ENCODE peak calls at places on chromosomes 3 and 15, in five cellular contexts. K is ovary, D is lung, Q is stomach, F is AG04450. Y is an unnamed sample.

GRCh38 chr3:96991812-96992211 is 177.4 kb downstream of the EPHA6 start:
- DNase-seq in K (peak; percentile 26), D (no peak), Q (no peak), F (no peak), Y (no peak)

GRCh38 chr3:9690451-9691450 is 12.9 kb upstream of the CPNE9 start:
- DNase-seq in K (no peak), D (no peak), Q (no peak), F (no peak), Y (no peak)

GRCh38 chr15:33735637-33736247 is 232.6 kb upstream of the CHRM5 start:
- DNase-seq in K (no peak), D (no peak), Q (peak; percentile 28), F (no peak), Y (no peak)

GRCh38 chr15:58987036-58987435 is 427 bp upstream of the RNF111 start:
- DNase-seq in K (no peak), D (no peak), Q (no peak), F (no peak), Y (no peak)

GRCh38 chr3:16060945-16061344 is 113.5 kb upstream of the GALNT15 start:
- DNase-seq in K (peak; percentile 71), D (no peak), Q (no peak), F (peak; percentile 84), Y (peak; percentile 26)

GRCh38 chr3:99868438-99868723 is 50.7 kb downstream of the CMSS1 start:
- DNase-seq in K (no peak), D (no peak), Q (no peak), F (no peak), Y (no peak)

GRCh38 chr15:31510003-31510402 is 183.4 kb downstream of the KLF13 start:
- DNase-seq in K (no peak), D (peak; percentile 18), Q (no peak), F (no peak), Y (peak; percentile 7)

GRCh38 chr15:48754011-48754410 is 56.9 kb downstream of the CEP152 start:
- DNase-seq in K (no peak), D (no peak), Q (no peak), F (no peak), Y (no peak)

GRCh38 chr3:134315286-134316106 is 58.8 kb downstream of the AMOTL2 start:
- DNase-seq in K (peak; percentile 73), D (no peak), Q (no peak), F (no peak), Y (peak; percentile 42)

GRCh38 chr3:128813003-128813564 is 66.3 kb upstream of the ACAD9 start:
- DNase-seq in K (no peak), D (no peak), Q (no peak), F (no peak), Y (no peak)

GRCh38 chr3:113148307-113148703 is 63.1 kb upstream of the BOC start:
- DNase-seq in K (peak; percentile 43), D (no peak), Q (no peak), F (no peak), Y (peak; percentile 47)

GRCh38 chr15:60573936-60574335 is 95.0 kb upstream of the ICE2 start:
- DNase-seq in K (no peak), D (no peak), Q (no peak), F (no peak), Y (no peak)

GRCh38 chr3:179666030-179666429 is 13.2 kb downstream of the USP13 start:
- DNase-seq in K (no peak), D (no peak), Q (no peak), F (no peak), Y (no peak)

GRCh38 chr3:172629470-172629869 is 81.4 kb downstream of the NCEH1 start:
- DNase-seq in K (no peak), D (no peak), Q (no peak), F (no peak), Y (no peak)

GRCh38 chr3:149310796-149311534 is 22.5 kb downstream of the TM4SF18 start:
- DNase-seq in K (no peak), D (no peak), Q (no peak), F (no peak), Y (no peak)

GRCh38 chr15:73601449-73602425 is 31.5 kb downstream of the NPTN start:
- DNase-seq in K (peak; percentile 31), D (peak; percentile 36), Q (no peak), F (no peak), Y (peak; percentile 60)

GRCh38 chr3:57079221-57079831 is 18.9 kb downstream of the SPATA12 start:
- DNase-seq in K (peak; percentile 76), D (peak; percentile 30), Q (peak; percentile 53), F (no peak), Y (peak; percentile 65)

GRCh38 chr3:81910244-81910852 is 148.9 kb upstream of the GBE1 start:
- DNase-seq in K (no peak), D (no peak), Q (no peak), F (no peak), Y (peak; percentile 18)

GRCh38 chr3:71583569-71584215 is at the start of gene FOXP1:
- DNase-seq in K (peak; percentile 81), D (peak; percentile 75), Q (peak; percentile 78), F (no peak), Y (peak; percentile 87)

GRCh38 chr3:126285369-126285768 is 71.8 kb downstream of the KLF15 start:
- DNase-seq in K (no peak), D (no peak), Q (no peak), F (no peak), Y (no peak)

GRCh38 chr3:58422756-58423324 is 10.8 kb downstream of the PDHB start:
- DNase-seq in K (no peak), D (no peak), Q (no peak), F (no peak), Y (no peak)

GRCh38 chr15:91779960-91780359 is 73.5 kb upstream of the SLCO3A1 start:
- DNase-seq in K (no peak), D (no peak), Q (no peak), F (no peak), Y (no peak)

GRCh38 chr15:59321000-59321689 is 51.5 kb downstream of the MYO1E start:
- DNase-seq in K (no peak), D (no peak), Q (no peak), F (no peak), Y (no peak)

GRCh38 chr3:6491768-6492167 is 369.1 kb upstream of the GRM7 start:
- DNase-seq in K (no peak), D (no peak), Q (no peak), F (no peak), Y (no peak)

GRCh38 chr3:27165348-27165747 is 203.8 kb downstream of the NEK10 start:
- DNase-seq in K (no peak), D (no peak), Q (no peak), F (peak; percentile 11), Y (no peak)

GRCh38 chr15:83498801-83499200 is 51.7 kb downstream of the SH3GL3 start:
- DNase-seq in K (no peak), D (no peak), Q (no peak), F (no peak), Y (no peak)

GRCh38 chr15:101306341-101307047 is 11.4 kb upstream of the SNRPA1 start:
- DNase-seq in K (no peak), D (no peak), Q (no peak), F (no peak), Y (no peak)

GRCh38 chr3:127588675-127589577 is 1.6 kb downstream of the TPRA1 start:
- DNase-seq in K (no peak), D (no peak), Q (no peak), F (peak; percentile 11), Y (no peak)

GRCh38 chr3:16173696-16174355 is 654 bp upstream of the GALNT15 start:
- DNase-seq in K (no peak), D (no peak), Q (no peak), F (no peak), Y (no peak)

GRCh38 chr3:2511356-2511755 is 412.7 kb downstream of the CNTN4 start:
- DNase-seq in K (no peak), D (no peak), Q (no peak), F (no peak), Y (no peak)

GRCh38 chr15:71313806-71314205 is 198.5 kb downstream of the THSD4 start:
- DNase-seq in K (no peak), D (no peak), Q (no peak), F (no peak), Y (no peak)

DNA sequence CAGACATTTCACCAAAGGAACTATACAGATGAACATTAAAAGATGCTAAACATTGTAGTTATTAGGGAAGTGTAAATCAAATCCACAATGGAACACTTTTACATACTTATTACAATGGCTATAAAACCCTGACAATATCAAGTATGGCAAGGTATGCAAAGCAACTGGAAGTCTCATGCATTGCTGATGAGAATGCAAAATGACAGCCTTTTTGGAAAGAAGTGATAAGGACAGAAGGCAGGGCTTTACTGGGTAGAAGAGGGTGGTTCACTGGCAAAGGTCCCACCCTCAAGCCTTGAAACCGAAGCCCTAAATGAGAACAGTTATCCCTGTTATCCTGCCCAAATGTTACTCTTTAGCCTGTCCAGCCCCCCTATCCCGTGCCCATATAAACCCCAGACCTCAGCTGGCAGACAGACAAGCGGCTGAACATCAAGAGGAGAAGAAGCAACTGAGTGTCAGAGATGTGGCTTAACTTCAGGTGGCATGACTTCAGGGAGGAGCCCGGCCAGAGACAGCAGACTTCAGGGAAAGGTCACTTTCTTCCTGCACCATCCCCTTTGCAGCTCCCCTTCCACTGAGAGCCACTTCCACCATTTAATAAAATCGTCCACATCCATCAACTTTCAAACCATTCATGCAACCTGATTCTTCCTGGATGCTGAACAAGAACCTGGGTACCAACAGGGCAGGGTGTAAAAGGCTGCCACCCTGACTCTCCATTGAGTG is 722 bp upstream of the GCSAM start:
- DNase-seq in K (no peak), D (no peak), Q (no peak), F (no peak), Y (no peak)
- H3K27ac ChIP-seq in K (no peak overlapping the region), D (no peak overlapping the region), Q (peak overlapping the region; percentile 19), F (no peak overlapping the region), Y (no peak overlapping the region)

GRCh38 chr15:98143116-98143515 is 182.6 kb downstream of the ARRDC4 start:
- DNase-seq in K (no peak), D (no peak), Q (no peak), F (no peak), Y (no peak)
- H3K27ac ChIP-seq in K (no peak overlapping the region), D (no peak overlapping the region), Q (no peak overlapping the region), F (no peak overlapping the region), Y (no peak overlapping the region)

DNA sequence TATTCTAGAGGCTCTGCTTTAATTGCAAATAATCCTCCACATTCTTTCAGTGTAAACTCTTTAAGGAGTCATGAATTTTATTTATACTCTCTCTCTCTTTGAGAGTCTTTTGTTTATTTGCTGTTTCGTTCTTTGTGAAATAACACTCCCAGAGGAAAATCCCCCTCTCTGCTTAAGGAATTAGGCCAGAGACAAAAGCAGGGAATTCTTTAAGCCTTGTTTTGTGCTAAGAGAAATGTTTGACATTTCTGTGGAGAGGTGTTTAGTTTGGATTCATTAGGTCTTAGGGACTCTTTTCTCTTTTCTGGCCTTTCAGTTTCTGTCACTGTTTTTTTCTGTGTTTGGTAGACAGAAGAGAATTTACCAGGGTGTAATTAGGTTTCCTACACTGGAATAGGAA is 241.9 kb upstream of the NR2F2 start:
- DNase-seq in K (no peak), D (no peak), Q (no peak), F (no peak), Y (no peak)
- H3K27ac ChIP-seq in K (peak overlapping the region; percentile 31), D (no peak overlapping the region), Q (no peak overlapping the region), F (no peak overlapping the region), Y (no peak overlapping the region)

GRCh38 chr15:78050851-78051250 is 26.7 kb downstream of the TBC1D2B start:
- DNase-seq in K (no peak), D (no peak), Q (no peak), F (no peak), Y (no peak)
- H3K27ac ChIP-seq in K (no peak overlapping the region), D (no peak overlapping the region), Q (peak overlapping the region; percentile 71), F (no peak overlapping the region), Y (peak overlapping the region; percentile 61)

GRCh38 chr15:77002436-77002835 is 7.5 kb downstream of the PSTPIP1 start:
- DNase-seq in K (no peak), D (no peak), Q (no peak), F (no peak), Y (no peak)
- H3K27ac ChIP-seq in K (no peak overlapping the region), D (no peak overlapping the region), Q (peak overlapping the region; percentile 73), F (no peak overlapping the region), Y (no peak overlapping the region)